ENCODE peak calls at places on chromosomes 2 and 18, in five cellular contexts. Z is cardiac muscle cell, I is K562, N is fibroblast of lung, P is transverse colon. K is an unnamed sample.

GRCh38 chr2:26316041-26316440 is 29.9 kb upstream of the SELENOI start:
- DNase-seq in N (no peak), P (no peak), Z (no peak), I (no peak), K (no peak)

GRCh38 chr2:136534817-136535216 is 230.5 kb upstream of the THSD7B start:
- DNase-seq in N (no peak), I (no peak), P (no peak), Z (no peak), K (no peak)

GRCh38 chr2:126860395-126860794 is 38.3 kb upstream of the TEX51 start:
- DNase-seq in Z (no peak), P (no peak), I (no peak), N (no peak), K (no peak)

GRCh38 chr2:101473581-101473910 is 1.4 kb downstream of the RFX8 start:
- DNase-seq in N (no peak), Z (peak; percentile 70), I (no peak), P (no peak), K (no peak)

GRCh38 chr2:138071720-138072719 is 107.7 kb downstream of the HNMT start:
- DNase-seq in I (no peak), P (no peak), N (peak; percentile 90), Z (peak; percentile 16), K (no peak)

GRCh38 chr18:8705941-8706544 is 687 bp downstream of the MTCL1 start:
- DNase-seq in Z (peak; percentile 24), P (no peak), I (no peak), N (no peak), K (no peak)

GRCh38 chr2:192150166-192150565 is 44.6 kb downstream of the TMEFF2 start:
- DNase-seq in Z (no peak), N (no peak), I (no peak), P (no peak), K (peak; percentile 42)

GRCh38 chr18:61308795-61309393 is 24.3 kb upstream of the CDH20 start:
- DNase-seq in N (peak; percentile 23), P (no peak), Z (no peak), I (no peak), K (peak; percentile 25)

GRCh38 chr2:166895243-166895642 is 7.0 kb downstream of the XIRP2 start:
- DNase-seq in P (no peak), N (no peak), I (no peak), Z (no peak), K (no peak)

GRCh38 chr2:28993211-28993960 is 12.3 kb downstream of the TOGARAM2 start:
- DNase-seq in I (no peak), N (no peak), Z (no peak), P (peak; percentile 75), K (peak; percentile 7)

GRCh38 chr2:24613154-24613814 is 122.2 kb downstream of the NCOA1 start:
- DNase-seq in Z (peak; percentile 81), P (no peak), I (peak; percentile 65), N (peak; percentile 25), K (peak; percentile 78)

GRCh38 chr2:95061601-95062183 is 36.2 kb downstream of the MAL start:
- DNase-seq in Z (no peak), P (no peak), I (no peak), N (no peak), K (no peak)

GRCh38 chr2:239019193-239019581 is 171.3 kb downstream of the TWIST2 start:
- DNase-seq in P (no peak), I (no peak), Z (no peak), N (no peak), K (no peak)

GRCh38 chr2:173631123-173631450 is 276.4 kb downstream of the CDCA7 start:
- DNase-seq in N (peak; percentile 7), P (no peak), Z (peak; percentile 30), I (no peak), K (no peak)

GRCh38 chr2:100613719-100614118 is 50.9 kb downstream of the PDCL3 start:
- DNase-seq in Z (no peak), I (no peak), N (no peak), P (no peak), K (no peak)

GRCh38 chr2:129859141-129859540 is 120.3 kb upstream of the RAB6C start:
- DNase-seq in P (no peak), Z (no peak), I (no peak), N (no peak), K (no peak)

GRCh38 chr2:71629273-71629672 is 175.9 kb downstream of the DYSF start:
- DNase-seq in P (no peak), Z (no peak), I (no peak), N (no peak), K (no peak)

GRCh38 chr2:26843041-26843440 is 4.9 kb upstream of the DPYSL5 start:
- DNase-seq in I (no peak), Z (no peak), P (no peak), N (no peak), K (no peak)

GRCh38 chr2:61995059-61995458 is 89.6 kb downstream of the COMMD1 start:
- DNase-seq in Z (peak; percentile 33), P (no peak), I (no peak), N (no peak), K (no peak)

GRCh38 chr2:85185431-85185940 is 52.3 kb downstream of the TCF7L1 start:
- DNase-seq in N (peak; percentile 51), Z (peak; percentile 48), P (no peak), I (no peak), K (no peak)

GRCh38 chr2:62325398-62325797 is 129.5 kb downstream of the B3GNT2 start:
- DNase-seq in Z (no peak), N (no peak), P (no peak), I (no peak), K (no peak)

GRCh38 chr2:85401844-85402243 is 8.3 kb downstream of the CAPG start:
- DNase-seq in I (no peak), N (no peak), P (no peak), Z (no peak), K (no peak)

GRCh38 chr2:28004086-28004485 is 113.6 kb downstream of the BABAM2 start:
- DNase-seq in I (no peak), N (peak; percentile 96), P (no peak), Z (peak; percentile 87), K (no peak)

GRCh38 chr18:50700245-50701165 is 119.3 kb downstream of the MRO start:
- DNase-seq in I (no peak), Z (no peak), P (no peak), N (no peak), K (no peak)

GRCh38 chr2:172011814-172012580 is 12.2 kb downstream of the METAP1D start:
- DNase-seq in N (no peak), P (no peak), Z (no peak), I (no peak), K (no peak)

GRCh38 chr2:161172901-161173540 is 12.8 kb downstream of the TANK start:
- DNase-seq in N (no peak), I (peak; percentile 92), Z (no peak), P (no peak), K (peak; percentile 22)

GRCh38 chr2:140714586-140714985 is 1416.2 kb downstream of the LRP1B start:
- DNase-seq in N (no peak), Z (no peak), P (no peak), I (no peak), K (no peak)

GRCh38 chr2:190649798-190650390 is 1.0 kb downstream of the NAB1 start:
- DNase-seq in Z (peak; percentile 55), N (peak; percentile 50), P (no peak), I (peak; percentile 45), K (peak; percentile 45)

GRCh38 chr18:48955528-48956261 is 4.9 kb upstream of the SMAD7 start:
- DNase-seq in P (no peak), I (peak; percentile 32), Z (peak; percentile 72), N (peak; percentile 94), K (peak; percentile 93)
- H3K4me3 ChIP-seq in P (no peak overlapping the region), I (no peak overlapping the region), Z (no peak overlapping the region), N (no peak overlapping the region), K (no peak overlapping the region)

GRCh38 chr18:36177913-36178312 is 9.4 kb upstream of the MOCOS start:
- DNase-seq in Z (no peak), P (no peak), I (no peak), N (no peak), K (no peak)

GRCh38 chr18:36179562-36180334 is 7.5 kb upstream of the MOCOS start:
- DNase-seq in Z (peak; percentile 97), N (peak; percentile 84), I (peak; percentile 72), P (peak; percentile 68), K (no peak)

GRCh38 chr18:36176739-36177138 is 10.6 kb upstream of the MOCOS start:
- DNase-seq in I (no peak), P (no peak), Z (peak; percentile 89), N (peak; percentile 95), K (peak; percentile 98)

GRCh38 chr18:36176177-36176584 is 11.1 kb upstream of the MOCOS start:
- DNase-seq in P (peak; percentile 80), N (peak; percentile 43), I (no peak), Z (no peak), K (no peak)

DNA sequence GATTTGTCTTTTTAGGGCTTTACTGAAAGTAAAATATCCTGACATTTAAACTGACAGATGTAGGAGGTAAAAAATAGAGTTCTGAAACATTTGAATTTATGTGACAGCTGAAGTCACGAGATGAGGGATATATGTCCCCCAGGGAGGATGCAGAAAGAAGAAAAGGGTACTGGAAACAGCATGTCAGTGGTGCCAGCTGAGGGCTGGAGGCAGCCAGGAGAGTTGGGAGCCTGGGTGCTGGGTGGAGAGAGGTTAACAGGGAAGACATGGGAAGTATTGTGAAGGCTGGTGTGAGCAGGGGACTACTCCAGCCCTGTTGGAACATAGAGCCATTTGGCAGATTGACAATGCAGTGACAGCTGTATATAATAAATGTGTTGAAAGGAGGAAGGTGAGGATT is 11.8 kb upstream of the MOCOS start:
- DNase-seq in Z (no peak), I (no peak), P (no peak), N (no peak), K (no peak)
- H3K4me1 ChIP-seq in Z (no peaks in the 10 kb centered on the region), I (peaks cover 12% of the 10 kb centered on the region), P (peaks cover 9% of the 10 kb centered on the region), N (peaks cover 7% of the 10 kb centered on the region), K (no peaks in the 10 kb centered on the region)

DNA sequence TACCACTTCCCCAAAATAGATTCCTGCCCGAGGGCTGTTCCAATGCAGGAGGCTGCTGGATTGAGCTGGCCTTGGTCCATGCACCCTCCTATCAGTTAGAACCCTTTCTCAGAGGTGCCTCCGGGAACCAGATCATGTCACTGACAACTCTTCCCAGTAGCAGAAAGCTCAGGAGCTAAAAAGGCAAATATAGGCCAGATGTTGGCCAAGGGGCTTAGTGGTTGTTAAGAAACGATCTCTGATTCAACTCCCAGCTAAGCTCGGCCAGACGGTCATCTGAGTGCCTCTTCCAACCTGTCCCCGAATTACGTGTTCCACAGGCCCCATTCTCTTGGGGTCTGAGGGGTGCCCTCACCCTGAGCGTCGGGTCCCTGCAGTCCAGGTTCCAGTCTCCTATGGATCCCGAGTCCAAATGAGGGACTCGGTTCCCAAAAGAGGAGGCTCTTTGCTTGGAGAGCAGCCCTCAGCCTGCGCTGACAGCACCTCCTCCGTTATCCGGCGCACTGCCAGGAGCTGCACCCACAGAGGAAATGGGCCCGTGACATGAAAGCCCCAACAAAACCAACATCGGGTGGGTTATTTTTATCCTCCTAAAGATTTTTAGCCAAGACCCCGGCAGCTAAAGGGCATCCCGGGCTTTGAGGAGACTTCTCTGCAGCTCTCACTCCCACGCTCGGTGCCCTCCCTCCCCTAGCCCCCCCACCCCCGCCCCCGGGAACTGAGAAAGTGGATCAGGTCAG is 106.7 kb upstream of the ID2 start:
- DNase-seq in P (peak; percentile 39), N (peak; percentile 29), I (no peak), Z (no peak), K (no peak)
- H3K4me3 ChIP-seq in P (no peak overlapping the region), N (no peak overlapping the region), I (no peak overlapping the region), Z (no peak overlapping the region), K (no peak overlapping the region)

DNA sequence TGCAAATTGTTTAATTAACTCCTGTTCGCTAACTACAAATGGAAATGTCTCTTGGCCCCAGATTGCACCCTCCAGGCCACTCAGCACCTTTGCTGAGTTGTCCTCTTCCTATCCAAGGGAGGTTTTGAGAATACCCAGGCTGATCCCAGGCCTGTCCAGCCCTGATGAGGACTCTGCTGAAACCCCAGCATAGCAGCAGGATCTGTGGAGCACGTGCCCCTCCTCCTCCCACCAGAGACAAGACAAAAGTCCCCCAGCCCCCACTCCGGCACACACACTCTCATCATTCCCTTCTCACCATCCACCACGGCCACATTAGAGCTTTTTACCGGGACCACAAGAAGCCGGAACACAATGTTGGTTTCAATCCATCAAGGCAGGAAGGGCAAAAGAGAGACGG is 150.0 kb downstream of the TNS1 start:
- DNase-seq in Z (no peak), N (no peak), P (no peak), I (no peak), K (no peak)
- H3K4me1 ChIP-seq in Z (peaks cover 58% of the 10 kb centered on the region), N (peaks cover 45% of the 10 kb centered on the region), P (peaks cover 64% of the 10 kb centered on the region), I (peaks cover 3% of the 10 kb centered on the region), K (peaks cover 7% of the 10 kb centered on the region)

K was measured in trophoblast cell.